ENCODE peak calls at places on chromosome 1, in five cellular contexts. K is type B pancreatic cell, U is endothelial cell, B is substantia nigra, D is T1000. J is an unnamed sample.

GRCh38 chr1:11929849-11930248 is 3.6 kb upstream of the KIAA2013 start:
- DNase-seq in K (no peak), U (no peak), B (peak; percentile 25), D (peak; percentile 17), J (no peak)

GRCh38 chr1:150262388-150263320 is 5.1 kb downstream of the CA14 start:
- DNase-seq in K (no peak), U (no peak), B (no peak), D (no peak), J (no peak)

GRCh38 chr1:43414634-43415223 is 25.0 kb downstream of the SZT2 start:
- DNase-seq in K (no peak), U (peak; percentile 75), B (no peak), D (no peak), J (peak; percentile 13)

GRCh38 chr1:23029337-23029736 is 10.1 kb downstream of the KDM1A start:
- DNase-seq in K (no peak), U (no peak), B (no peak), D (no peak), J (no peak)

GRCh38 chr1:8422439-8423133 is 104.7 kb downstream of the SLC45A1 start:
- DNase-seq in K (no peak), U (peak; percentile 21), B (no peak), D (no peak), J (no peak)

GRCh38 chr1:193412748-193413147 is 226.3 kb upstream of the B3GALT2 start:
- DNase-seq in K (no peak), U (no peak), B (no peak), D (no peak), J (no peak)

GRCh38 chr1:177257596-177257995 is 86.8 kb downstream of the BRINP2 start:
- DNase-seq in K (no peak), U (no peak), B (no peak), D (no peak), J (no peak)

GRCh38 chr1:56517404-56518130 is 61.8 kb downstream of the PLPP3 start:
- DNase-seq in K (no peak), U (no peak), B (no peak), D (no peak), J (no peak)

GRCh38 chr1:203663294-203663693 is 36.7 kb downstream of the ATP2B4 start:
- DNase-seq in K (no peak), U (no peak), B (no peak), D (peak; percentile 72), J (no peak)

GRCh38 chr1:245500546-245500945 is 345.8 kb downstream of the KIF26B start:
- DNase-seq in K (no peak), U (no peak), B (no peak), D (peak; percentile 60), J (no peak)

GRCh38 chr1:19405761-19406481 is 79.4 kb downstream of the CAPZB start:
- DNase-seq in K (no peak), U (no peak), B (peak; percentile 20), D (no peak), J (no peak)

GRCh38 chr1:111831153-111831552 is 75.5 kb downstream of the DDX20 start:
- DNase-seq in K (no peak), U (no peak), B (no peak), D (no peak), J (no peak)

GRCh38 chr1:175848329-175848728 is 104.9 kb upstream of the TNR start:
- DNase-seq in K (no peak), U (no peak), B (no peak), D (no peak), J (no peak)

J was measured in NK-92 treated with Interleukin-12 subunit alpha and Interleukin-12 subunit beta, amount 100 ng/mL, for 24 hours.